ENCODE peak calls at places on chromosomes 11 and 22, in four cellular contexts. One of them, this sample, is unnamed.

GRCh38 chr22:19430890-19431541 is 517 bp downstream of the HIRA start:
- DNase-seq in KG1: no peak
- DNase-seq in caudate nucleus: no peak
- DNase-seq in tibial artery: no peak
- DNase-seq in this sample: no peak

GRCh38 chr11:118911880-118912741 is 13.6 kb downstream of the BCL9L start:
- DNase-seq in KG1: no peak
- DNase-seq in caudate nucleus: peak; percentile 59
- DNase-seq in tibial artery: peak; percentile 91
- DNase-seq in this sample: no peak

GRCh38 chr11:84316866-84317560 is 1030.8 kb upstream of the CCDC90B start:
- DNase-seq in KG1: no peak
- DNase-seq in caudate nucleus: peak; percentile 84
- DNase-seq in tibial artery: no peak
- DNase-seq in this sample: no peak

GRCh38 chr22:36816635-36817428 is at the start of gene PVALB:
- DNase-seq in KG1: no peak
- DNase-seq in caudate nucleus: no peak
- DNase-seq in tibial artery: no peak
- DNase-seq in this sample: no peak

GRCh38 chr11:118527109-118527508 is at the start of gene TTC36:
- DNase-seq in KG1: no peak
- DNase-seq in caudate nucleus: no peak
- DNase-seq in tibial artery: no peak
- DNase-seq in this sample: no peak

GRCh38 chr11:95853138-95853537 is 62.8 kb downstream of the CEP57 start:
- DNase-seq in KG1: no peak
- DNase-seq in caudate nucleus: no peak
- DNase-seq in tibial artery: no peak
- DNase-seq in this sample: no peak

GRCh38 chr11:90722552-90723190 is 499.8 kb upstream of the CHORDC1 start:
- DNase-seq in KG1: no peak
- DNase-seq in caudate nucleus: no peak
- DNase-seq in tibial artery: no peak
- DNase-seq in this sample: peak; percentile 58

GRCh38 chr22:43404673-43405385 is 7.0 kb upstream of the MPPED1 start:
- DNase-seq in KG1: no peak
- DNase-seq in caudate nucleus: no peak
- DNase-seq in tibial artery: no peak
- DNase-seq in this sample: no peak

GRCh38 chr11:77411238-77411637 is 62.7 kb downstream of the PAK1 start:
- DNase-seq in KG1: peak; percentile 63
- DNase-seq in caudate nucleus: peak; percentile 69
- DNase-seq in tibial artery: peak; percentile 34
- DNase-seq in this sample: no peak

GRCh38 chr11:78341841-78342240 is 75.8 kb downstream of the GAB2 start:
- DNase-seq in KG1: no peak
- DNase-seq in caudate nucleus: peak; percentile 36
- DNase-seq in tibial artery: no peak
- DNase-seq in this sample: no peak

GRCh38 chr22:25966448-25966913 is 202.8 kb upstream of the SEZ6L start:
- DNase-seq in KG1: no peak
- DNase-seq in caudate nucleus: no peak
- DNase-seq in tibial artery: no peak
- DNase-seq in this sample: no peak

GRCh38 chr11:72556433-72556832 is 117.8 kb downstream of the PDE2A start:
- DNase-seq in KG1: no peak
- DNase-seq in caudate nucleus: no peak
- DNase-seq in tibial artery: no peak
- DNase-seq in this sample: no peak

GRCh38 chr11:120547301-120547700 is 35.8 kb downstream of the GRIK4 start:
- DNase-seq in KG1: no peak
- DNase-seq in caudate nucleus: no peak
- DNase-seq in tibial artery: no peak
- DNase-seq in this sample: no peak

GRCh38 chr22:22450343-22450839 is 58.2 kb downstream of the ZNF280B start:
- DNase-seq in KG1: peak; percentile 39
- DNase-seq in caudate nucleus: no peak
- DNase-seq in tibial artery: peak; percentile 46
- DNase-seq in this sample: peak; percentile 41

GRCh38 chr22:36274547-36274946 is 21.6 kb downstream of the APOL1 start:
- DNase-seq in KG1: no peak
- DNase-seq in caudate nucleus: no peak
- DNase-seq in tibial artery: no peak
- DNase-seq in this sample: no peak

GRCh38 chr11:24556693-24557092 is 59.8 kb downstream of the LUZP2 start:
- DNase-seq in KG1: no peak
- DNase-seq in caudate nucleus: no peak
- DNase-seq in tibial artery: no peak
- DNase-seq in this sample: no peak

GRCh38 chr22:34814260-34814659 is 251.7 kb upstream of the ISX start:
- DNase-seq in KG1: no peak
- DNase-seq in caudate nucleus: no peak
- DNase-seq in tibial artery: no peak
- DNase-seq in this sample: peak; percentile 10

GRCh38 chr11:35276396-35276795 is 137.4 kb downstream of the CD44 start:
- DNase-seq in KG1: no peak
- DNase-seq in caudate nucleus: peak; percentile 42
- DNase-seq in tibial artery: peak; percentile 25
- DNase-seq in this sample: no peak

GRCh38 chr11:119409731-119410130 is 13.2 kb downstream of the THY1 start:
- DNase-seq in KG1: no peak
- DNase-seq in caudate nucleus: no peak
- DNase-seq in tibial artery: no peak
- DNase-seq in this sample: no peak

GRCh38 chr22:46667245-46667623 is 47.0 kb downstream of the GRAMD4 start:
- DNase-seq in KG1: no peak
- DNase-seq in caudate nucleus: no peak
- DNase-seq in tibial artery: no peak
- DNase-seq in this sample: no peak

GRCh38 chr22:24938741-24939341 is 7.7 kb downstream of the LHFPL7 start:
- DNase-seq in KG1: peak; percentile 22
- DNase-seq in caudate nucleus: no peak
- DNase-seq in tibial artery: no peak
- DNase-seq in this sample: no peak

GRCh38 chr11:65493367-65494176 is 5.3 kb upstream of the MALAT1 start:
- DNase-seq in KG1: no peak
- DNase-seq in caudate nucleus: peak; percentile 14
- DNase-seq in tibial artery: peak; percentile 92
- DNase-seq in this sample: no peak

GRCh38 chr11:78000193-78000592 is 5.7 kb upstream of the INTS4 start:
- DNase-seq in KG1: peak; percentile 47
- DNase-seq in caudate nucleus: peak; percentile 40
- DNase-seq in tibial artery: no peak
- DNase-seq in this sample: peak; percentile 52

GRCh38 chr11:8674859-8675258 is 7.6 kb downstream of the TRIM66 start:
- DNase-seq in KG1: no peak
- DNase-seq in caudate nucleus: no peak
- DNase-seq in tibial artery: no peak
- DNase-seq in this sample: no peak

GRCh38 chr22:46066691-46067090 is 83.6 kb upstream of the PPARA start:
- DNase-seq in KG1: peak; percentile 79
- DNase-seq in caudate nucleus: no peak
- DNase-seq in tibial artery: peak; percentile 23
- DNase-seq in this sample: peak; percentile 34

GRCh38 chr11:1339066-1339675 is 29.7 kb upstream of the TOLLIP start:
- DNase-seq in KG1: no peak
- DNase-seq in caudate nucleus: no peak
- DNase-seq in tibial artery: no peak
- DNase-seq in this sample: no peak

GRCh38 chr22:23402275-23403151 is 177.6 kb downstream of the IGLL1 start:
- DNase-seq in KG1: no peak
- DNase-seq in caudate nucleus: peak; percentile 53
- DNase-seq in tibial artery: no peak
- DNase-seq in this sample: no peak

GRCh38 chr22:22616636-22617035 is 27.8 kb upstream of the GGTLC2 start:
- DNase-seq in KG1: no peak
- DNase-seq in caudate nucleus: no peak
- DNase-seq in tibial artery: no peak
- DNase-seq in this sample: no peak

GRCh38 chr11:85755285-85755684 is 55.7 kb downstream of the SYTL2 start:
- DNase-seq in KG1: no peak
- DNase-seq in caudate nucleus: no peak
- DNase-seq in tibial artery: no peak
- DNase-seq in this sample: no peak

GRCh38 chr22:45834795-45835194 is 142.2 kb downstream of the WNT7B start:
- DNase-seq in KG1: no peak
- DNase-seq in caudate nucleus: no peak
- DNase-seq in tibial artery: no peak
- DNase-seq in this sample: no peak

GRCh38 chr11:131615611-131616010 is 245.2 kb downstream of the NTM start:
- DNase-seq in KG1: no peak
- DNase-seq in caudate nucleus: no peak
- DNase-seq in tibial artery: no peak
- DNase-seq in this sample: no peak

GRCh38 chr11:26333906-26334305 is 2.0 kb downstream of the ANO3 start:
- DNase-seq in KG1: no peak
- DNase-seq in caudate nucleus: no peak
- DNase-seq in tibial artery: no peak
- DNase-seq in this sample: no peak

GRCh38 chr11:61971177-61972111 is 4.0 kb upstream of the FTH1 start:
- DNase-seq in KG1: peak; percentile 92
- DNase-seq in caudate nucleus: peak; percentile 95
- DNase-seq in tibial artery: peak; percentile 99
- DNase-seq in this sample: peak; percentile 89

GRCh38 chr11:70210051-70210501 is 7.0 kb downstream of the FADD start:
- DNase-seq in KG1: no peak
- DNase-seq in caudate nucleus: no peak
- DNase-seq in tibial artery: peak; percentile 36
- DNase-seq in this sample: no peak

GRCh38 chr11:33933607-33934006 is 41.7 kb upstream of the LMO2 start:
- DNase-seq in KG1: no peak
- DNase-seq in caudate nucleus: no peak
- DNase-seq in tibial artery: no peak
- DNase-seq in this sample: no peak